ENCODE peak calls at places on chromosomes 5 and 9, in ten cellular contexts. One of them, this sample, is unnamed.
A peak's percentile ranks its signal among the peaks of the same experiment; 100 is the strongest.

GRCh38 chr5:59099270-59099994 is 516.6 kb downstream of the RAB3C start:
- DNase-seq in Panc1: peak; percentile 38
- DNase-seq in ovary: no peak
- DNase-seq in mesendoderm: no peak
- DNase-seq in cardiac muscle cell: peak; percentile 67
- DNase-seq in spleen: no peak
- DNase-seq in CD8-positive, alpha-beta T cell: no peak
- DNase-seq in IMR-90: peak; percentile 96
- DNase-seq in trophoblast cell: no peak
- DNase-seq in CD4-positive, alpha-beta memory T cell: peak; percentile 80
- DNase-seq in this sample: no peak

GRCh38 chr9:20526500-20527319 is 95.6 kb downstream of the MLLT3 start:
- DNase-seq in Panc1: no peak
- DNase-seq in ovary: no peak
- DNase-seq in mesendoderm: peak; percentile 68
- DNase-seq in cardiac muscle cell: peak; percentile 21
- DNase-seq in spleen: no peak
- DNase-seq in CD8-positive, alpha-beta T cell: no peak
- DNase-seq in IMR-90: peak; percentile 44
- DNase-seq in trophoblast cell: peak; percentile 26
- DNase-seq in CD4-positive, alpha-beta memory T cell: no peak
- DNase-seq in this sample: no peak

GRCh38 chr9:133163559-133164208 is at the start of gene GBGT1:
- DNase-seq in Panc1: no peak
- DNase-seq in ovary: peak; percentile 76
- DNase-seq in mesendoderm: peak; percentile 58
- DNase-seq in cardiac muscle cell: peak; percentile 65
- DNase-seq in spleen: peak; percentile 93
- DNase-seq in CD8-positive, alpha-beta T cell: peak; percentile 58
- DNase-seq in IMR-90: no peak
- DNase-seq in trophoblast cell: no peak
- DNase-seq in CD4-positive, alpha-beta memory T cell: peak; percentile 24
- DNase-seq in this sample: no peak

GRCh38 chr9:112384690-112385089 is 4.8 kb downstream of the HSDL2 start:
- DNase-seq in Panc1: no peak
- DNase-seq in ovary: no peak
- DNase-seq in mesendoderm: no peak
- DNase-seq in cardiac muscle cell: no peak
- DNase-seq in spleen: no peak
- DNase-seq in CD8-positive, alpha-beta T cell: no peak
- DNase-seq in IMR-90: no peak
- DNase-seq in trophoblast cell: no peak
- DNase-seq in CD4-positive, alpha-beta memory T cell: no peak
- DNase-seq in this sample: no peak

GRCh38 chr5:127858116-127858784 is 155.1 kb downstream of the CCDC192 start:
- DNase-seq in Panc1: no peak
- DNase-seq in ovary: no peak
- DNase-seq in mesendoderm: no peak
- DNase-seq in cardiac muscle cell: peak; percentile 75
- DNase-seq in spleen: no peak
- DNase-seq in CD8-positive, alpha-beta T cell: no peak
- DNase-seq in IMR-90: no peak
- DNase-seq in trophoblast cell: peak; percentile 43
- DNase-seq in CD4-positive, alpha-beta memory T cell: no peak
- DNase-seq in this sample: no peak

GRCh38 chr9:93188426-93189368 is 4.8 kb downstream of the WNK2 start:
- DNase-seq in Panc1: no peak
- DNase-seq in ovary: no peak
- DNase-seq in mesendoderm: peak; percentile 18
- DNase-seq in cardiac muscle cell: no peak
- DNase-seq in spleen: no peak
- DNase-seq in CD8-positive, alpha-beta T cell: no peak
- DNase-seq in IMR-90: no peak
- DNase-seq in trophoblast cell: no peak
- DNase-seq in CD4-positive, alpha-beta memory T cell: no peak
- DNase-seq in this sample: no peak

GRCh38 chr5:40191041-40191550 is 488.6 kb upstream of the PTGER4 start:
- DNase-seq in Panc1: no peak
- DNase-seq in ovary: no peak
- DNase-seq in mesendoderm: no peak
- DNase-seq in cardiac muscle cell: no peak
- DNase-seq in spleen: no peak
- DNase-seq in CD8-positive, alpha-beta T cell: no peak
- DNase-seq in IMR-90: no peak
- DNase-seq in trophoblast cell: no peak
- DNase-seq in CD4-positive, alpha-beta memory T cell: no peak
- DNase-seq in this sample: no peak

GRCh38 chr9:105216440-105217178 is 27.8 kb upstream of the SLC44A1 start:
- DNase-seq in Panc1: no peak
- DNase-seq in ovary: no peak
- DNase-seq in mesendoderm: no peak
- DNase-seq in cardiac muscle cell: peak; percentile 72
- DNase-seq in spleen: no peak
- DNase-seq in CD8-positive, alpha-beta T cell: no peak
- DNase-seq in IMR-90: no peak
- DNase-seq in trophoblast cell: peak; percentile 43
- DNase-seq in CD4-positive, alpha-beta memory T cell: no peak
- DNase-seq in this sample: no peak

GRCh38 chr9:34701023-34701768 is 8.7 kb downstream of the CCL21 start:
- DNase-seq in Panc1: peak; percentile 13
- DNase-seq in ovary: peak; percentile 78
- DNase-seq in mesendoderm: peak; percentile 81
- DNase-seq in cardiac muscle cell: peak; percentile 74
- DNase-seq in spleen: peak; percentile 91
- DNase-seq in CD8-positive, alpha-beta T cell: peak; percentile 84
- DNase-seq in IMR-90: peak; percentile 29
- DNase-seq in trophoblast cell: peak; percentile 39
- DNase-seq in CD4-positive, alpha-beta memory T cell: peak; percentile 75
- DNase-seq in this sample: no peak

GRCh38 chr9:97307091-97307490 is 368 bp upstream of the CCDC180 start:
- DNase-seq in Panc1: no peak
- DNase-seq in ovary: peak; percentile 79
- DNase-seq in mesendoderm: peak; percentile 96
- DNase-seq in cardiac muscle cell: peak; percentile 88
- DNase-seq in spleen: peak; percentile 85
- DNase-seq in CD8-positive, alpha-beta T cell: no peak
- DNase-seq in IMR-90: peak; percentile 57
- DNase-seq in trophoblast cell: peak; percentile 95
- DNase-seq in CD4-positive, alpha-beta memory T cell: no peak
- DNase-seq in this sample: no peak

GRCh38 chr9:69932901-69933300 is 110.7 kb upstream of the MAMDC2 start:
- DNase-seq in Panc1: no peak
- DNase-seq in ovary: no peak
- DNase-seq in mesendoderm: peak; percentile 23
- DNase-seq in cardiac muscle cell: peak; percentile 12
- DNase-seq in spleen: no peak
- DNase-seq in CD8-positive, alpha-beta T cell: no peak
- DNase-seq in IMR-90: no peak
- DNase-seq in trophoblast cell: no peak
- DNase-seq in CD4-positive, alpha-beta memory T cell: no peak
- DNase-seq in this sample: no peak

GRCh38 chr5:151023651-151024050 is 3.3 kb downstream of the GPX3 start:
- DNase-seq in Panc1: no peak
- DNase-seq in ovary: peak; percentile 52
- DNase-seq in mesendoderm: no peak
- DNase-seq in cardiac muscle cell: peak; percentile 87
- DNase-seq in spleen: no peak
- DNase-seq in CD8-positive, alpha-beta T cell: no peak
- DNase-seq in IMR-90: no peak
- DNase-seq in trophoblast cell: no peak
- DNase-seq in CD4-positive, alpha-beta memory T cell: no peak
- DNase-seq in this sample: no peak

GRCh38 chr5:123582570-123583293 is 70.8 kb downstream of the CSNK1G3 start:
- DNase-seq in Panc1: no peak
- DNase-seq in ovary: no peak
- DNase-seq in mesendoderm: peak; percentile 1
- DNase-seq in cardiac muscle cell: no peak
- DNase-seq in spleen: no peak
- DNase-seq in CD8-positive, alpha-beta T cell: no peak
- DNase-seq in IMR-90: no peak
- DNase-seq in trophoblast cell: no peak
- DNase-seq in CD4-positive, alpha-beta memory T cell: no peak
- DNase-seq in this sample: no peak

GRCh38 chr5:139710370-139711066 is 62.4 kb downstream of the CXXC5 start:
- DNase-seq in Panc1: no peak
- DNase-seq in ovary: peak; percentile 57
- DNase-seq in mesendoderm: peak; percentile 97
- DNase-seq in cardiac muscle cell: peak; percentile 77
- DNase-seq in spleen: peak; percentile 87
- DNase-seq in CD8-positive, alpha-beta T cell: peak; percentile 69
- DNase-seq in IMR-90: peak; percentile 39
- DNase-seq in trophoblast cell: no peak
- DNase-seq in CD4-positive, alpha-beta memory T cell: peak; percentile 77
- DNase-seq in this sample: no peak

GRCh38 chr9:96556701-96557461 is 62.8 kb downstream of the CDC14B start:
- DNase-seq in Panc1: no peak
- DNase-seq in ovary: no peak
- DNase-seq in mesendoderm: peak; percentile 36
- DNase-seq in cardiac muscle cell: no peak
- DNase-seq in spleen: no peak
- DNase-seq in CD8-positive, alpha-beta T cell: no peak
- DNase-seq in IMR-90: no peak
- DNase-seq in trophoblast cell: no peak
- DNase-seq in CD4-positive, alpha-beta memory T cell: no peak
- DNase-seq in this sample: no peak

GRCh38 chr5:120604898-120605297 is 140.8 kb downstream of the PRR16 start:
- DNase-seq in Panc1: no peak
- DNase-seq in ovary: no peak
- DNase-seq in mesendoderm: no peak
- DNase-seq in cardiac muscle cell: peak; percentile 88
- DNase-seq in spleen: no peak
- DNase-seq in CD8-positive, alpha-beta T cell: no peak
- DNase-seq in IMR-90: peak; percentile 94
- DNase-seq in trophoblast cell: peak; percentile 60
- DNase-seq in CD4-positive, alpha-beta memory T cell: no peak
- DNase-seq in this sample: no peak
- H3K4me1 ChIP-seq in Panc1: no peaks in the 10 kb centered on the region
- H3K4me1 ChIP-seq in ovary: no peaks in the 10 kb centered on the region
- H3K4me1 ChIP-seq in mesendoderm: no peaks in the 10 kb centered on the region
- H3K4me1 ChIP-seq in cardiac muscle cell: no peaks in the 10 kb centered on the region
- H3K4me1 ChIP-seq in spleen: no peaks in the 10 kb centered on the region
- H3K4me1 ChIP-seq in CD8-positive, alpha-beta T cell: no peaks in the 10 kb centered on the region
- H3K4me1 ChIP-seq in IMR-90: peaks cover 16% of the 10 kb centered on the region
- H3K4me1 ChIP-seq in trophoblast cell: peaks cover 4% of the 10 kb centered on the region
- H3K4me1 ChIP-seq in CD4-positive, alpha-beta memory T cell: no peaks in the 10 kb centered on the region
- H3K4me1 ChIP-seq in this sample: no peaks in the 10 kb centered on the region

GRCh38 chr5:122093415-122093814 is 15.4 kb upstream of the LOX start:
- DNase-seq in Panc1: no peak
- DNase-seq in ovary: no peak
- DNase-seq in mesendoderm: no peak
- DNase-seq in cardiac muscle cell: peak; percentile 63
- DNase-seq in spleen: no peak
- DNase-seq in CD8-positive, alpha-beta T cell: no peak
- DNase-seq in IMR-90: peak; percentile 95
- DNase-seq in trophoblast cell: no peak
- DNase-seq in CD4-positive, alpha-beta memory T cell: no peak
- DNase-seq in this sample: no peak

GRCh38 chr5:122095158-122095557 is 17.1 kb upstream of the LOX start:
- DNase-seq in Panc1: no peak
- DNase-seq in ovary: no peak
- DNase-seq in mesendoderm: no peak
- DNase-seq in cardiac muscle cell: no peak
- DNase-seq in spleen: no peak
- DNase-seq in CD8-positive, alpha-beta T cell: no peak
- DNase-seq in IMR-90: no peak
- DNase-seq in trophoblast cell: no peak
- DNase-seq in CD4-positive, alpha-beta memory T cell: no peak
- DNase-seq in this sample: no peak

GRCh38 chr5:122091942-122092600 is 14.0 kb upstream of the LOX start:
- DNase-seq in Panc1: no peak
- DNase-seq in ovary: no peak
- DNase-seq in mesendoderm: peak; percentile 64
- DNase-seq in cardiac muscle cell: peak; percentile 67
- DNase-seq in spleen: no peak
- DNase-seq in CD8-positive, alpha-beta T cell: no peak
- DNase-seq in IMR-90: peak; percentile 77
- DNase-seq in trophoblast cell: no peak
- DNase-seq in CD4-positive, alpha-beta memory T cell: no peak
- DNase-seq in this sample: no peak

GRCh38 chr5:122097391-122097790 is 19.3 kb upstream of the LOX start:
- DNase-seq in Panc1: no peak
- DNase-seq in ovary: no peak
- DNase-seq in mesendoderm: no peak
- DNase-seq in cardiac muscle cell: no peak
- DNase-seq in spleen: no peak
- DNase-seq in CD8-positive, alpha-beta T cell: no peak
- DNase-seq in IMR-90: no peak
- DNase-seq in trophoblast cell: no peak
- DNase-seq in CD4-positive, alpha-beta memory T cell: no peak
- DNase-seq in this sample: no peak

GRCh38 chr5:122093861-122094650 is 16.0 kb upstream of the LOX start:
- DNase-seq in Panc1: no peak
- DNase-seq in ovary: no peak
- DNase-seq in mesendoderm: no peak
- DNase-seq in cardiac muscle cell: no peak
- DNase-seq in spleen: no peak
- DNase-seq in CD8-positive, alpha-beta T cell: no peak
- DNase-seq in IMR-90: peak; percentile 38
- DNase-seq in trophoblast cell: no peak
- DNase-seq in CD4-positive, alpha-beta memory T cell: no peak
- DNase-seq in this sample: no peak
- H3K4me1 ChIP-seq in Panc1: no peaks in the 10 kb centered on the region
- H3K4me1 ChIP-seq in ovary: no peaks in the 10 kb centered on the region
- H3K4me1 ChIP-seq in mesendoderm: no peaks in the 10 kb centered on the region
- H3K4me1 ChIP-seq in cardiac muscle cell: no peaks in the 10 kb centered on the region
- H3K4me1 ChIP-seq in spleen: no peaks in the 10 kb centered on the region
- H3K4me1 ChIP-seq in CD8-positive, alpha-beta T cell: no peaks in the 10 kb centered on the region
- H3K4me1 ChIP-seq in IMR-90: peaks cover 18% of the 10 kb centered on the region
- H3K4me1 ChIP-seq in trophoblast cell: peaks cover under 1% of the 10 kb centered on the region
- H3K4me1 ChIP-seq in CD4-positive, alpha-beta memory T cell: no peaks in the 10 kb centered on the region
- H3K4me1 ChIP-seq in this sample: no peaks in the 10 kb centered on the region

DNA sequence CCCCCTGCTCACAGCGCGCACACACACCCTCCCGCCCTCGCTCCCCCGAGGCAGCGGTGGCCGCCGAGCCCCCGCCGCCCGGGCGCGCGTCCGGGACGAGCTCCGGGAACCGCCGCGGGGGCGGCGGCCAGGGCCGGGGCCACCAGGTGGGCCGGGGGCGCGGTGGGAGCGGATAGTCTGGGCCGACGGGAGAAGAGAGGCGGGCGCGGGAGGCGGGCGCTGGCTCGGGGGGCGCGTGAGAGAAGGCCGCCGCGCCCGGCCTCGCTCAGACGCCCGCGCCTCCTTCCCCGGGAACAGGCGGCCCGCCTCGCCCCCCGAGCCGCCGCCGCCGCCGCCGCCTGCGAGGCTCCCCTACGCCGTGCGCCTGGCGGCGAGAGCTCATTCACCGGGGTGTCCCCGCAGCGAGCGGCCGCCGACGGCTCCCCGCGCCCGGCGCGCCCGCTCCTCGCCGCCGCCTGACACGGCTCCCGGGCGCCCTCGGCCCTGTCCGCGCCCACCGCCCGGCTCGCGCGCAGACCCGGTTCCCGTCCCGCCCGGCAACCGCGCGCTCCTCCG is at the start of gene GNAQ:
- DNase-seq in Panc1: no peak
- DNase-seq in ovary: peak; percentile 45
- DNase-seq in mesendoderm: no peak
- DNase-seq in cardiac muscle cell: no peak
- DNase-seq in spleen: peak; percentile 85
- DNase-seq in CD8-positive, alpha-beta T cell: peak; percentile 77
- DNase-seq in IMR-90: peak; percentile 15
- DNase-seq in trophoblast cell: no peak
- DNase-seq in CD4-positive, alpha-beta memory T cell: peak; percentile 54
- DNase-seq in this sample: no peak
- H3K4me1 ChIP-seq in Panc1: peaks cover 15% of the 10 kb centered on the region
- H3K4me1 ChIP-seq in ovary: peaks cover 2% of the 10 kb centered on the region
- H3K4me1 ChIP-seq in mesendoderm: no peaks in the 10 kb centered on the region
- H3K4me1 ChIP-seq in cardiac muscle cell: peaks cover 25% of the 10 kb centered on the region
- H3K4me1 ChIP-seq in spleen: peaks cover 55% of the 10 kb centered on the region
- H3K4me1 ChIP-seq in CD8-positive, alpha-beta T cell: peaks cover 48% of the 10 kb centered on the region
- H3K4me1 ChIP-seq in IMR-90: peaks cover 4% of the 10 kb centered on the region
- H3K4me1 ChIP-seq in trophoblast cell: peaks cover 2% of the 10 kb centered on the region
- H3K4me1 ChIP-seq in CD4-positive, alpha-beta memory T cell: peaks cover 71% of the 10 kb centered on the region
- H3K4me1 ChIP-seq in this sample: peaks cover 46% of the 10 kb centered on the region

GRCh38 chr9:130008577-130008976 is 34.4 kb downstream of the FNBP1 start:
- DNase-seq in Panc1: no peak
- DNase-seq in ovary: no peak
- DNase-seq in mesendoderm: no peak
- DNase-seq in cardiac muscle cell: no peak
- DNase-seq in spleen: no peak
- DNase-seq in CD8-positive, alpha-beta T cell: no peak
- DNase-seq in IMR-90: no peak
- DNase-seq in trophoblast cell: no peak
- DNase-seq in CD4-positive, alpha-beta memory T cell: no peak
- DNase-seq in this sample: no peak
- H3K4me1 ChIP-seq in Panc1: no peaks in the 10 kb centered on the region
- H3K4me1 ChIP-seq in ovary: no peaks in the 10 kb centered on the region
- H3K4me1 ChIP-seq in mesendoderm: no peaks in the 10 kb centered on the region
- H3K4me1 ChIP-seq in cardiac muscle cell: peaks cover 5% of the 10 kb centered on the region
- H3K4me1 ChIP-seq in spleen: peaks cover 76% of the 10 kb centered on the region
- H3K4me1 ChIP-seq in CD8-positive, alpha-beta T cell: peaks cover 38% of the 10 kb centered on the region
- H3K4me1 ChIP-seq in IMR-90: no peaks in the 10 kb centered on the region
- H3K4me1 ChIP-seq in trophoblast cell: no peaks in the 10 kb centered on the region
- H3K4me1 ChIP-seq in CD4-positive, alpha-beta memory T cell: peaks cover 91% of the 10 kb centered on the region
- H3K4me1 ChIP-seq in this sample: peaks cover 10% of the 10 kb centered on the region